ENCODE peak calls at places on chromosomes 11 and 22, in four cellular contexts. I, Z, S and N are unnamed samples.
A peak's percentile ranks its signal among the peaks of the same experiment; 100 is the strongest.

GRCh38 chr22:42648368-42649260 is 578 bp downstream of the CYB5R3 start:
- DNase-seq in I (no peak), Z (peak; percentile 24), S (peak; percentile 58), N (no peak)

GRCh38 chr11:71527576-71528210 is 626 bp downstream of the KRTAP5-7 start:
- DNase-seq in I (no peak), Z (no peak), S (no peak), N (no peak)

GRCh38 chr22:46303347-46303965 is 6.8 kb downstream of the GTSE1 start:
- DNase-seq in I (no peak), Z (peak; percentile 43), S (no peak), N (peak; percentile 12)

GRCh38 chr22:45007247-45007945 is 2.4 kb downstream of the PHF21B start:
- DNase-seq in I (no peak), Z (no peak), S (no peak), N (no peak)

GRCh38 chr11:64057890-64058289 is 22.2 kb downstream of the FLRT1 start:
- DNase-seq in I (no peak), Z (no peak), S (no peak), N (no peak)

GRCh38 chr11:64675417-64676252 is 47.4 kb downstream of the NRXN2 start:
- DNase-seq in I (peak; percentile 26), Z (peak; percentile 92), S (peak; percentile 64), N (peak; percentile 80)

GRCh38 chr11:28038775-28039174 is 69.2 kb downstream of the KIF18A start:
- DNase-seq in I (no peak), Z (no peak), S (no peak), N (no peak)

GRCh38 chr11:107665016-107665415 is 46.8 kb downstream of the SLN start:
- DNase-seq in I (no peak), Z (no peak), S (no peak), N (no peak)

GRCh38 chr11:125431009-125431408 is 65.1 kb downstream of the FEZ1 start:
- DNase-seq in I (no peak), Z (no peak), S (no peak), N (no peak)

GRCh38 chr11:4025248-4025956 is 69.2 kb upstream of the RRM1 start:
- DNase-seq in I (no peak), Z (peak; percentile 59), S (no peak), N (no peak)

GRCh38 chr11:360326-361280 is 8.7 kb upstream of the B4GALNT4 start:
- DNase-seq in I (no peak), Z (no peak), S (no peak), N (no peak)

GRCh38 chr11:47498584-47499152 is 49.7 kb upstream of the RAPSN start:
- DNase-seq in I (no peak), Z (no peak), S (no peak), N (no peak)

GRCh38 chr11:85752890-85753581 is 57.9 kb downstream of the SYTL2 start:
- DNase-seq in I (no peak), Z (no peak), S (no peak), N (no peak)

GRCh38 chr11:133957926-133958325 is 1.2 kb upstream of the IGSF9B start:
- DNase-seq in I (no peak), Z (no peak), S (no peak), N (no peak)

GRCh38 chr11:69301491-69302401 is 7.8 kb downstream of the MYEOV start:
- DNase-seq in I (no peak), Z (peak; percentile 90), S (peak; percentile 89), N (peak; percentile 81)

GRCh38 chr11:6431861-6432260 is 8.9 kb downstream of the HPX start:
- DNase-seq in I (no peak), Z (peak; percentile 86), S (peak; percentile 83), N (no peak)

GRCh38 chr11:15828241-15828903 is 528.0 kb downstream of the SOX6 start:
- DNase-seq in I (no peak), Z (no peak), S (no peak), N (no peak)

GRCh38 chr11:114017723-114018122 is 41.8 kb upstream of the ZBTB16 start:
- DNase-seq in I (no peak), Z (no peak), S (no peak), N (no peak)

GRCh38 chr11:35746356-35747153 is 84.0 kb downstream of the TRIM44 start:
- DNase-seq in I (no peak), Z (peak; percentile 26), S (no peak), N (no peak)

GRCh38 chr11:111049131-111049530 is 196.4 kb upstream of the POU2AF2 start:
- DNase-seq in I (no peak), Z (no peak), S (no peak), N (no peak)

GRCh38 chr11:2446590-2447252 is 1.9 kb downstream of the KCNQ1 start:
- DNase-seq in I (peak; percentile 26), Z (no peak), S (no peak), N (no peak)

GRCh38 chr11:82356316-82356715 is 377.3 kb downstream of the FAM181B start:
- DNase-seq in I (no peak), Z (peak; percentile 10), S (no peak), N (no peak)

GRCh38 chr11:117842131-117842941 is 17.8 kb upstream of the FXYD2 start:
- DNase-seq in I (peak; percentile 12), Z (no peak), S (no peak), N (peak; percentile 95)

GRCh38 chr22:42807185-42807584 is 49.9 kb downstream of the ARFGAP3 start:
- DNase-seq in I (no peak), Z (no peak), S (no peak), N (no peak)

GRCh38 chr11:80163441-80163840 is 722.6 kb upstream of the TENM4 start:
- DNase-seq in I (no peak), Z (no peak), S (no peak), N (no peak)

GRCh38 chr11:72719144-72719543 is 33.1 kb downstream of the ARAP1 start:
- DNase-seq in I (no peak), Z (peak; percentile 43), S (no peak), N (no peak)

GRCh38 chr11:105092255-105093239 is 47.0 kb downstream of the CARD18 start:
- DNase-seq in I (no peak), Z (peak; percentile 9), S (peak; percentile 14), N (no peak)

GRCh38 chr11:110207089-110207488 is 89.3 kb downstream of the RDX start:
- DNase-seq in I (no peak), Z (no peak), S (no peak), N (no peak)

GRCh38 chr22:38751422-38752346 is 4.1 kb downstream of the SUN2 start:
- DNase-seq in I (peak; percentile 61), Z (no peak), S (peak; percentile 50), N (peak; percentile 88)

GRCh38 chr11:113989381-113989780 is 14.5 kb downstream of the HTR3A start:
- DNase-seq in I (no peak), Z (no peak), S (no peak), N (no peak)

GRCh38 chr22:31449521-31449920 is 40.1 kb downstream of the EIF4ENIF1 start:
- DNase-seq in I (no peak), Z (no peak), S (no peak), N (no peak)

GRCh38 chr11:68763926-68764657 is 12.8 kb upstream of the TESMIN start:
- DNase-seq in I (no peak), Z (no peak), S (no peak), N (no peak)

GRCh38 chr11:74044538-74044937 is 35.7 kb upstream of the UCP3 start:
- DNase-seq in I (no peak), Z (no peak), S (no peak), N (no peak)

GRCh38 chr11:113974741-113975470 is at the start of gene HTR3A:
- DNase-seq in I (no peak), Z (peak; percentile 8), S (peak; percentile 26), N (no peak)

GRCh38 chr22:35400335-35400680 is 368 bp downstream of the MCM5 start:
- DNase-seq in I (peak; percentile 32), Z (no peak), S (no peak), N (no peak)

DNA sequence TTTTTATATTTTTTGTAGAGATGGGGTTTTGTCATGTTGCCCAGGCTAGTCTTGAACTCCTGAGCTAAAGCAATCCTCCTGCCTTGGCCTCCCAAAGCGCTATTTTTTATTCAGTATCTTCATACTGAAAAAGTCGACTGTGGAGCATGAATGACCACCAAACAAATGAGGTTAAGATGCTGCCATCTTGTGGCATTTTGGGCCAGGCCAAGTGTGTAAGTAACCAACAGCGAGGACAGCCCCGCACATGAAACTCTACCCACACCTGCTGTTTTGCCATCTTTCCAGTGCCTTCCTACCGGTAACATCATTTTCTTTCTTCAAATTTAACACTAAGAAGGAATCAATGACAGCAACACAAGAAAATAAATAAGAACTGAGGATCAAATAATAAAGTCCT is 32.2 kb upstream of the AQP11 start:
- DNase-seq in I (no peak), Z (peak; percentile 31), S (no peak), N (no peak)
- TF ChIP-seq CTCF in I (no peak), Z (peak; percentile 30), S (peak; percentile 14), N (no peak)

GRCh38 chr11:67615455-67616430 is 9.0 kb downstream of the NDUFV1 start:
- DNase-seq in I (no peak), Z (peak; percentile 17), S (peak; percentile 33), N (no peak)
- TF ChIP-seq CTCF in I (no peak), Z (peak; percentile 46), S (peak; percentile 45), N (peak; percentile 71)

GRCh38 chr22:49427341-49427740 is 400.3 kb downstream of the BRD1 start:
- DNase-seq in I (no peak), Z (no peak), S (no peak), N (no peak)

GRCh38 chr22:49427941-49428340 is 399.7 kb downstream of the BRD1 start:
- DNase-seq in I (no peak), Z (no peak), S (no peak), N (no peak)

GRCh38 chr22:49426618-49427266 is 400.9 kb downstream of the BRD1 start:
- DNase-seq in I (no peak), Z (no peak), S (no peak), N (no peak)

GRCh38 chr22:49431559-49431958 is 396.1 kb downstream of the BRD1 start:
- DNase-seq in I (no peak), Z (no peak), S (no peak), N (no peak)

DNA sequence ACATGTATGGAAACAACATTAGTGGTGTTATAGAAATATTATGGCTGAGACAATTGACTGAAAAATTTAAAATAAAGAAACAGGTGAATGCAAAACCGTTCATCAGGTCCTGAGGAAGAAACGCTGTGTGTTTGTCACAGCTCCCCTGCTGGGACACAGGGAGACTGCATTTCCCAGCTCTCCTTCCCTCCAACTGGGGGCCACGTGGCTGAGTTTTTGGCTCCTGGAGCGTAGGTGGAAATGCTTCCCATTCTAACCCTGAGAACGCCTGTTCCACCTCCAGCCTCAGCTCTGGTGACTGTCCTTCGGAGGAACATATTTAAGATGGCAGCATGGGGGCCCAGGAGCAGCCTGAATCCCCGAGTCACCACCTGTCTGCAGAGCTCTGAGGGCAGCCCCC is 398.6 kb downstream of the BRD1 start:
- DNase-seq in I (no peak), Z (no peak), S (no peak), N (no peak)
- TF ChIP-seq CTCF in I (no peak), Z (no peak), S (no peak), N (no peak)

GRCh38 chr22:24423519-24424000 is 3.8 kb upstream of the ADORA2A start:
- DNase-seq in I (peak; percentile 85), Z (no peak), S (peak; percentile 43), N (peak; percentile 68)
- TF ChIP-seq CTCF in I (peak; percentile 24), Z (peak; percentile 17), S (peak; percentile 90), N (peak; percentile 94)

GRCh38 chr22:50169181-50169759 is 1.3 kb upstream of the PANX2 start:
- DNase-seq in I (no peak), Z (no peak), S (no peak), N (no peak)
- TF ChIP-seq CTCF in I (no peak), Z (no peak), S (no peak), N (no peak)